ENCODE peak calls at places on chromosomes 3 and 15, in four cellular contexts. F, O, C and Q are unnamed samples.

GRCh38 chr3:49238274-49239127 is 38.5 kb downstream of the C3orf62 start:
- DNase-seq in F (peak; percentile 88), O (no peak), C (no peak), Q (peak; percentile 34)

GRCh38 chr3:157081681-157082210 is 78.2 kb downstream of the CCNL1 start:
- DNase-seq in F (peak; percentile 68), O (peak; percentile 86), C (peak; percentile 84), Q (no peak)

GRCh38 chr3:23073721-23074300 is 129.3 kb upstream of the UBE2E2 start:
- DNase-seq in F (no peak), O (no peak), C (no peak), Q (no peak)

GRCh38 chr3:71258116-71258515 is 325.4 kb downstream of the FOXP1 start:
- DNase-seq in F (peak; percentile 70), O (no peak), C (no peak), Q (no peak)

GRCh38 chr3:101676219-101676764 is 640 bp downstream of the ZBTB11 start:
- DNase-seq in F (peak; percentile 87), O (peak; percentile 84), C (peak; percentile 97), Q (peak; percentile 66)

GRCh38 chr15:33608714-33609113 is 297.9 kb downstream of the RYR3 start:
- DNase-seq in F (peak; percentile 3), O (no peak), C (peak; percentile 15), Q (no peak)

GRCh38 chr3:31343075-31343474 is 189.7 kb upstream of the STT3B start:
- DNase-seq in F (no peak), O (no peak), C (no peak), Q (no peak)

GRCh38 chr15:63090502-63091286 is 31.0 kb upstream of the LACTB start:
- DNase-seq in F (no peak), O (no peak), C (no peak), Q (no peak)

GRCh38 chr3:161409069-161409468 is 37.8 kb upstream of the SPTSSB start:
- DNase-seq in F (peak; percentile 55), O (no peak), C (peak; percentile 28), Q (no peak)

GRCh38 chr15:80949756-80950155 is 39.9 kb downstream of the MESD start:
- DNase-seq in F (no peak), O (no peak), C (no peak), Q (no peak)

GRCh38 chr3:103440539-103441113 is 1005.8 kb downstream of the ZPLD1 start:
- DNase-seq in F (no peak), O (no peak), C (no peak), Q (no peak)

GRCh38 chr3:53668872-53669271 is 174.5 kb downstream of the CACNA1D start:
- DNase-seq in F (no peak), O (no peak), C (no peak), Q (no peak)

GRCh38 chr15:91530951-91531582 is 322.4 kb upstream of the SLCO3A1 start:
- DNase-seq in F (no peak), O (no peak), C (no peak), Q (no peak)

GRCh38 chr3:187713504-187713903 is 11.1 kb upstream of the RTP2 start:
- DNase-seq in F (peak; percentile 61), O (no peak), C (no peak), Q (no peak)

GRCh38 chr3:62727576-62727975 is 147.6 kb downstream of the CADPS start:
- DNase-seq in F (no peak), O (no peak), C (no peak), Q (no peak)

GRCh38 chr15:55588070-55588817 is at the start of gene PYGO1:
- DNase-seq in F (peak; percentile 5), O (no peak), C (peak; percentile 87), Q (no peak)

GRCh38 chr3:126136428-126137220 is 43.8 kb downstream of the ALDH1L1 start:
- DNase-seq in F (no peak), O (no peak), C (peak; percentile 4), Q (no peak)

GRCh38 chr15:33013827-33014445 is 180.6 kb downstream of the FMN1 start:
- DNase-seq in F (no peak), O (no peak), C (no peak), Q (no peak)

GRCh38 chr3:102532901-102533300 is 98.1 kb downstream of the ZPLD1 start:
- DNase-seq in F (no peak), O (no peak), C (no peak), Q (no peak)

GRCh38 chr15:85339976-85340665 is 40.3 kb upstream of the AKAP13 start:
- DNase-seq in F (no peak), O (no peak), C (no peak), Q (no peak)

GRCh38 chr3:104291437-104291851 is 1075.3 kb upstream of the ALCAM start:
- DNase-seq in F (no peak), O (no peak), C (no peak), Q (no peak)

GRCh38 chr3:86973440-86973839 is 17.5 kb downstream of the VGLL3 start:
- DNase-seq in F (no peak), O (no peak), C (no peak), Q (no peak)

GRCh38 chr3:42264399-42265058 is 1.5 kb downstream of the CCK start:
- DNase-seq in F (no peak), O (no peak), C (peak; percentile 67), Q (no peak)

GRCh38 chr3:141257971-141258370 is 26.3 kb downstream of the PXYLP1 start:
- DNase-seq in F (no peak), O (no peak), C (no peak), Q (no peak)

GRCh38 chr3:113828605-113829004 is 10.0 kb upstream of the GRAMD1C start:
- DNase-seq in F (no peak), O (no peak), C (no peak), Q (no peak)

GRCh38 chr3:187765342-187765741 is 20.1 kb upstream of the BCL6 start:
- DNase-seq in F (no peak), O (no peak), C (no peak), Q (no peak)

GRCh38 chr15:90603893-90604292 is 74.2 kb downstream of the CRTC3 start:
- DNase-seq in F (no peak), O (no peak), C (no peak), Q (no peak)

GRCh38 chr3:53384465-53385277 is 37.3 kb upstream of the DCP1A start:
- DNase-seq in F (no peak), O (no peak), C (peak; percentile 30), Q (peak; percentile 33)

GRCh38 chr3:72301779-72302178 is 516.8 kb upstream of the PROK2 start:
- DNase-seq in F (no peak), O (no peak), C (no peak), Q (no peak)

DNA sequence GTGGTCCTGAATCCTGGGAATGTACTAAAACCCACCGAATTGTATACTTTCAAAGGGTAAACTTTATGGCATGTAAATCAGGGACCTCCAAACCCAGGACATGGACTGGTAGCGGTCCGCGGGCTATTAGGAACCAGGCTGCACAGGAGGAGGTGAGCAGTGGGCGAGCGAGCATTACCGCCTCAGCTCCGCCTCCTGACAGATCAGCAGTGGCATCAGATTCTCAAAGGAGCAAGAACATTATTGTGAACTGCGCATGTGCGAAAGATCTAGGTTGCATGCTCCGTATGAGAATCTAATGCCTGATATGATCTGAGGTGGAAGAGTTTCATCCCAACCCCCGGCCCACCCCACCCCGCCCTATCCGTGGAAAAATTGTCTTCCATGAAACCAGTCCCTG is 22.2 kb downstream of the HEG1 start:
- DNase-seq in F (no peak), O (no peak), C (no peak), Q (no peak)
- TF ChIP-seq CTCF in F (no peak), O (no peak), C (no peak), Q (no peak)

DNA sequence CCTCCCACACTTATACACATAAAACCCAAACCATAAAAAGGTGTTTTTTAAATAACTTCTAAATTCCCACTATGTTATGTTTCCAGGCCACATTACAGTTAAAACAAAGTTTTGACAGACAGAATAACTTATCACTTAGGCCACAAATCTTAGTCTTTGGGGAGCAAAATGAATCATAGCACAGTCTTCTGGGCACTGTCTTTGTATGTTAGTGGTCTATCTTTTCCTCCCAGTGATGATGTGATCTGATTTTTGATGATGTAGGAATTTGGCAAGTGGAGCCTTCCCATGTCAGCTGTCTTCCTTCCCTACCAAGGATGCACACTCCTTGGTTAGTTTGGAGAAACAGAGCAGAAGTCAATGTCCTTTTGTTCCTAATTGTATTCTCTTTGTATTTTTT is 67.3 kb downstream of the THSD4 start:
- DNase-seq in F (no peak), O (no peak), C (no peak), Q (no peak)
- TF ChIP-seq TCF12 in F (no peak), O (no peak), C (no peak), Q (no peak)

GRCh38 chr15:77907824-77908751 is 169.4 kb downstream of the TBC1D2B start:
- DNase-seq in F (peak; percentile 61), O (no peak), C (no peak), Q (no peak)
- TF ChIP-seq CTCF in F (peak; percentile 78), O (no peak), C (no peak), Q (peak; percentile 37)

GRCh38 chr15:74194572-74195559 is 7.7 kb downstream of the STRA6 start:
- DNase-seq in F (no peak), O (no peak), C (no peak), Q (no peak)
- TF ChIP-seq TCF12 in F (no peak), O (no peak), C (no peak), Q (no peak)

GRCh38 chr3:147616998-147617619 is 207.9 kb downstream of the ZIC1 start:
- DNase-seq in F (peak; percentile 18), O (no peak), C (peak; percentile 4), Q (no peak)
- TF ChIP-seq CTCF in F (peak; percentile 35), O (no peak), C (peak; percentile 77), Q (peak; percentile 39)